ENCODE peak calls at places on chromosomes 4 and X, in ten cellular contexts. One of them, this sample, is unnamed. For H3K27me3 and H3K4me1, the result is how much of the 10 kb centered on the place peaks cover.

GRCh38 chr4:112170451-112170993 is 25.3 kb downstream of the FAM241A start:
- DNase-seq in IMR-90: peak
- DNase-seq in suprapubic skin: no peak
- DNase-seq in adrenal gland: no peak
- DNase-seq in breast epithelium: no peak
- DNase-seq in right lobe of liver: no peak
- DNase-seq in transverse colon: no peak
- DNase-seq in ovary: no peak
- DNase-seq in endothelial cell of umbilical vein: peak
- DNase-seq in testis: no peak
- DNase-seq in this sample: no peak

GRCh38 chrX:131734621-131735020 is 190.7 kb downstream of the OR13H1 start:
- DNase-seq in right lobe of liver: no peak
- DNase-seq in suprapubic skin: peak
- DNase-seq in adrenal gland: peak
- DNase-seq in ovary: peak
- DNase-seq in transverse colon: peak
- DNase-seq in breast epithelium: no peak
- DNase-seq in endothelial cell of umbilical vein: no peak
- DNase-seq in testis: no peak
- DNase-seq in IMR-90: peak
- DNase-seq in this sample: peak

GRCh38 chr4:54482529-54482961 is 175.2 kb upstream of the KIT start:
- DNase-seq in adrenal gland: peak
- DNase-seq in right lobe of liver: no peak
- DNase-seq in suprapubic skin: no peak
- DNase-seq in transverse colon: no peak
- DNase-seq in IMR-90: peak
- DNase-seq in breast epithelium: no peak
- DNase-seq in testis: no peak
- DNase-seq in ovary: no peak
- DNase-seq in endothelial cell of umbilical vein: no peak
- DNase-seq in this sample: no peak

GRCh38 chr4:3432381-3432790 is 9.4 kb upstream of the HGFAC start:
- DNase-seq in IMR-90: no peak
- DNase-seq in transverse colon: no peak
- DNase-seq in breast epithelium: no peak
- DNase-seq in endothelial cell of umbilical vein: no peak
- DNase-seq in suprapubic skin: no peak
- DNase-seq in ovary: no peak
- DNase-seq in adrenal gland: no peak
- DNase-seq in right lobe of liver: no peak
- DNase-seq in testis: no peak
- DNase-seq in this sample: peak

GRCh38 chr4:108029321-108029720 is 39.6 kb downstream of the HADH start:
- DNase-seq in right lobe of liver: no peak
- DNase-seq in IMR-90: no peak
- DNase-seq in breast epithelium: no peak
- DNase-seq in transverse colon: no peak
- DNase-seq in testis: no peak
- DNase-seq in adrenal gland: no peak
- DNase-seq in ovary: no peak
- DNase-seq in endothelial cell of umbilical vein: no peak
- DNase-seq in suprapubic skin: no peak
- DNase-seq in this sample: no peak

GRCh38 chr4:128513664-128514484 is 226.3 kb upstream of the PGRMC2 start:
- DNase-seq in endothelial cell of umbilical vein: no peak
- DNase-seq in ovary: no peak
- DNase-seq in transverse colon: no peak
- DNase-seq in breast epithelium: no peak
- DNase-seq in right lobe of liver: no peak
- DNase-seq in IMR-90: peak
- DNase-seq in testis: no peak
- DNase-seq in adrenal gland: no peak
- DNase-seq in suprapubic skin: no peak
- DNase-seq in this sample: no peak

GRCh38 chr4:28313729-28314713 is 1453.4 kb downstream of the STIM2 start:
- DNase-seq in suprapubic skin: no peak
- DNase-seq in right lobe of liver: no peak
- DNase-seq in endothelial cell of umbilical vein: no peak
- DNase-seq in IMR-90: no peak
- DNase-seq in adrenal gland: no peak
- DNase-seq in transverse colon: no peak
- DNase-seq in testis: no peak
- DNase-seq in ovary: no peak
- DNase-seq in breast epithelium: no peak
- DNase-seq in this sample: no peak

GRCh38 chr4:54614094-54614493 is 43.7 kb upstream of the KIT start:
- DNase-seq in transverse colon: no peak
- DNase-seq in adrenal gland: no peak
- DNase-seq in IMR-90: no peak
- DNase-seq in breast epithelium: no peak
- DNase-seq in testis: no peak
- DNase-seq in right lobe of liver: no peak
- DNase-seq in endothelial cell of umbilical vein: no peak
- DNase-seq in ovary: no peak
- DNase-seq in suprapubic skin: no peak
- DNase-seq in this sample: no peak

GRCh38 chrX:2584216-2584615 is 83.4 kb upstream of the DHRSX start:
- DNase-seq in ovary: no peak
- DNase-seq in testis: no peak
- DNase-seq in right lobe of liver: no peak
- DNase-seq in breast epithelium: no peak
- DNase-seq in IMR-90: no peak
- DNase-seq in endothelial cell of umbilical vein: no peak
- DNase-seq in suprapubic skin: no peak
- DNase-seq in transverse colon: no peak
- DNase-seq in adrenal gland: no peak
- DNase-seq in this sample: no peak

GRCh38 chr4:156889616-156890594 is 81.7 kb downstream of the PDGFC start:
- DNase-seq in transverse colon: no peak
- DNase-seq in IMR-90: peak
- DNase-seq in endothelial cell of umbilical vein: no peak
- DNase-seq in breast epithelium: no peak
- DNase-seq in ovary: peak
- DNase-seq in adrenal gland: peak
- DNase-seq in right lobe of liver: peak
- DNase-seq in testis: peak
- DNase-seq in suprapubic skin: peak
- DNase-seq in this sample: peak

GRCh38 chrX:74179499-74179898 is 124.5 kb upstream of the ZCCHC13 start:
- DNase-seq in adrenal gland: no peak
- DNase-seq in IMR-90: no peak
- DNase-seq in testis: no peak
- DNase-seq in transverse colon: no peak
- DNase-seq in suprapubic skin: no peak
- DNase-seq in ovary: no peak
- DNase-seq in endothelial cell of umbilical vein: no peak
- DNase-seq in right lobe of liver: no peak
- DNase-seq in breast epithelium: no peak
- DNase-seq in this sample: no peak
- H3K27me3 ChIP-seq in adrenal gland: under half
- H3K27me3 ChIP-seq in IMR-90: under half
- H3K27me3 ChIP-seq in testis: under half
- H3K27me3 ChIP-seq in transverse colon: under half
- H3K27me3 ChIP-seq in suprapubic skin: under half
- H3K27me3 ChIP-seq in ovary: under half
- H3K27me3 ChIP-seq in endothelial cell of umbilical vein: under half
- H3K27me3 ChIP-seq in right lobe of liver: under half
- H3K27me3 ChIP-seq in breast epithelium: under half
- H3K27me3 ChIP-seq in this sample: under half

GRCh38 chr4:177309525-177310371 is at the start of gene NEIL3:
- DNase-seq in breast epithelium: peak
- DNase-seq in IMR-90: peak
- DNase-seq in endothelial cell of umbilical vein: peak
- DNase-seq in right lobe of liver: peak
- DNase-seq in ovary: peak
- DNase-seq in transverse colon: peak
- DNase-seq in suprapubic skin: peak
- DNase-seq in testis: peak
- DNase-seq in adrenal gland: peak
- DNase-seq in this sample: peak
- TF ChIP-seq POLR2A in breast epithelium: no peak
- TF ChIP-seq POLR2A in IMR-90: no peak
- TF ChIP-seq POLR2A in endothelial cell of umbilical vein: peak
- TF ChIP-seq POLR2A in right lobe of liver: no peak
- TF ChIP-seq POLR2A in ovary: no peak
- TF ChIP-seq POLR2A in transverse colon: no peak
- TF ChIP-seq POLR2A in suprapubic skin: no peak
- TF ChIP-seq POLR2A in testis: no peak
- TF ChIP-seq POLR2A in adrenal gland: no peak
- TF ChIP-seq POLR2A in this sample: no peak

DNA sequence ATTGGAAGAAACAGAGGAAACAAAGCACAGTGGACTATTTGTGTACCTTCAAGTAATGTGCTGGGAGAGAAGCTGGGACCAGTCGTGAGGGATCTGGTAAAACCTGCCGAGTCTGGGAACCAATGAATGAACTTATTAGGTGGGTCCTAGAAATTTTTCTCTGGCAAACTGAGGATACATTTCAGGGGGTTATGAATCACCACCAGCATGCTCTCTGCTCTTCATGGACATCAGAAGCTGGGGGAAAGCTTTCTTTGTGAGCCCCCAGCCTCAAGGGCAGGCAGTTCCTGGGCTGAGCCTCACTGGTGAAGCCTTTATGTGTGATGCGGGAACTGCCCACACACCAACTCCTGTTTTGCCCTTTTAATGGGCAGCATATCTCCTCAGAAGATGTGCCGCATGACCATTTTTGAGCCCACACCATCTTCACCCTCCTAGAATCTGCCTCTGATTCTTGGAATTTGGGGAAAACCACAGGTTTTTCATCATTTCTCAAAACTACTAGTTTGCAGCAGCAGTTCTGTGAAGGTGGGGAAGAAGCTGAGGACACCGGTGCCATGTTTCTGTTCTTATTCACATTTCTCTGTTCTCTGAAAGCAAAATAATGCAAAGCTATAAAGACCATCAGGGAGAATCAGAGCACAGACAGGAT is 95.5 kb upstream of the ENPP6 start:
- DNase-seq in testis: no peak
- DNase-seq in transverse colon: no peak
- DNase-seq in IMR-90: no peak
- DNase-seq in suprapubic skin: no peak
- DNase-seq in ovary: no peak
- DNase-seq in endothelial cell of umbilical vein: no peak
- DNase-seq in adrenal gland: no peak
- DNase-seq in breast epithelium: no peak
- DNase-seq in right lobe of liver: no peak
- DNase-seq in this sample: no peak
- H3K4me1 ChIP-seq in testis: under half
- H3K4me1 ChIP-seq in transverse colon: under half
- H3K4me1 ChIP-seq in IMR-90: under half
- H3K4me1 ChIP-seq in suprapubic skin: under half
- H3K4me1 ChIP-seq in ovary: under half
- H3K4me1 ChIP-seq in endothelial cell of umbilical vein: under half
- H3K4me1 ChIP-seq in adrenal gland: under half
- H3K4me1 ChIP-seq in breast epithelium: under half
- H3K4me1 ChIP-seq in right lobe of liver: under half
- H3K4me1 ChIP-seq in this sample: under half

GRCh38 chrX:71542411-71542810 is 9.5 kb downstream of the OGT start:
- DNase-seq in transverse colon: no peak
- DNase-seq in suprapubic skin: no peak
- DNase-seq in adrenal gland: no peak
- DNase-seq in testis: no peak
- DNase-seq in breast epithelium: no peak
- DNase-seq in IMR-90: peak
- DNase-seq in right lobe of liver: no peak
- DNase-seq in ovary: no peak
- DNase-seq in endothelial cell of umbilical vein: peak
- DNase-seq in this sample: no peak
- H3K27me3 ChIP-seq in transverse colon: under half
- H3K27me3 ChIP-seq in suprapubic skin: under half
- H3K27me3 ChIP-seq in adrenal gland: under half
- H3K27me3 ChIP-seq in testis: under half
- H3K27me3 ChIP-seq in breast epithelium: under half
- H3K27me3 ChIP-seq in IMR-90: under half
- H3K27me3 ChIP-seq in right lobe of liver: under half
- H3K27me3 ChIP-seq in ovary: under half
- H3K27me3 ChIP-seq in endothelial cell of umbilical vein: under half
- H3K27me3 ChIP-seq in this sample: under half

DNA sequence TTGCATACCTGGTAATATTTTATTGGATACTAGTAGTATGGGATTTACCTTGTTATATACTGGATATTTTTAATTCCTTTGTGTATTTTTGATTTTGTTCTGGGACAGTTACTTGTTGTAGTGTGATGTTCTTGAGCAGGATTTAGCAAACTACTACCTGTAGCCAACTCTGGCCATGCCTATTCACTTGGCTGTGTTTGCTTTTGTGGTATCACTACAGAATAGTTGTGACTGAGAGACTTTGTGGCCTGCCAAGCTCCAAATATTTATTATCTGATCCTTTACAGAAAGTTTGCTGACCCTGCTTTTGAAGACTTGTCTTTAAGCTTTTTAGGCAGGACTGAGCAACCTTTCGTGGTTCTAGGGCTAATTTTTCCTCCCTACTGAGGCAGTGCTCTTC is 17.8 kb downstream of the ZCCHC4 start:
- DNase-seq in suprapubic skin: no peak
- DNase-seq in ovary: no peak
- DNase-seq in transverse colon: no peak
- DNase-seq in IMR-90: no peak
- DNase-seq in right lobe of liver: no peak
- DNase-seq in breast epithelium: no peak
- DNase-seq in adrenal gland: no peak
- DNase-seq in endothelial cell of umbilical vein: no peak
- DNase-seq in testis: no peak
- DNase-seq in this sample: no peak
- TF ChIP-seq POLR2A in suprapubic skin: no peak
- TF ChIP-seq POLR2A in ovary: no peak
- TF ChIP-seq POLR2A in transverse colon: no peak
- TF ChIP-seq POLR2A in IMR-90: no peak
- TF ChIP-seq POLR2A in right lobe of liver: no peak
- TF ChIP-seq POLR2A in breast epithelium: no peak
- TF ChIP-seq POLR2A in adrenal gland: no peak
- TF ChIP-seq POLR2A in endothelial cell of umbilical vein: no peak
- TF ChIP-seq POLR2A in testis: no peak
- TF ChIP-seq POLR2A in this sample: no peak